ENCODE peak calls at places on chromosomes 16 and 17, in five cellular contexts. K is SK-N-SH, R is neural progenitor cell, C is A549, U is IMR-90. A is an unnamed sample.

GRCh38 chr17:17628388-17629008 is 37.0 kb upstream of the PEMT start:
- DNase-seq in K (no peak), R (no peak), C (no peak), U (no peak), A (no peak)

GRCh38 chr17:82536220-82537201 is 17.0 kb downstream of the FOXK2 start:
- DNase-seq in K (peak; percentile 54), R (no peak), C (no peak), U (peak; percentile 86), A (no peak)

GRCh38 chr16:28187595-28188004 is 24.2 kb downstream of the XPO6 start:
- DNase-seq in K (no peak), R (no peak), C (no peak), U (no peak), A (no peak)

GRCh38 chr16:10576390-10577304 is 3.8 kb downstream of the EMP2 start:
- DNase-seq in K (no peak), R (no peak), C (no peak), U (peak; percentile 30), A (no peak)

GRCh38 chr16:81473561-81473960 is 29.0 kb downstream of the CMIP start:
- DNase-seq in K (no peak), R (no peak), C (no peak), U (peak; percentile 54), A (no peak)

GRCh38 chr17:33949100-33949499 is 306.0 kb upstream of the CCL2 start:
- DNase-seq in K (peak; percentile 31), R (peak; percentile 70), C (no peak), U (no peak), A (peak; percentile 81)

GRCh38 chr17:51015145-51015558 is 105.5 kb downstream of the SPAG9 start:
- DNase-seq in K (no peak), R (no peak), C (no peak), U (peak; percentile 43), A (no peak)

GRCh38 chr16:58176608-58177346 is 21.1 kb downstream of the CSNK2A2 start:
- DNase-seq in K (no peak), R (no peak), C (no peak), U (no peak), A (no peak)

GRCh38 chr17:7496470-7497227 is 12.5 kb downstream of the POLR2A start:
- DNase-seq in K (no peak), R (no peak), C (no peak), U (no peak), A (no peak)

GRCh38 chr16:88630433-88630832 is 7.9 kb upstream of the IL17C start:
- DNase-seq in K (no peak), R (no peak), C (no peak), U (no peak), A (no peak)

GRCh38 chr16:27432600-27432957 is 30.6 kb downstream of the IL21R start:
- DNase-seq in K (no peak), R (no peak), C (no peak), U (peak; percentile 82), A (no peak)

DNA sequence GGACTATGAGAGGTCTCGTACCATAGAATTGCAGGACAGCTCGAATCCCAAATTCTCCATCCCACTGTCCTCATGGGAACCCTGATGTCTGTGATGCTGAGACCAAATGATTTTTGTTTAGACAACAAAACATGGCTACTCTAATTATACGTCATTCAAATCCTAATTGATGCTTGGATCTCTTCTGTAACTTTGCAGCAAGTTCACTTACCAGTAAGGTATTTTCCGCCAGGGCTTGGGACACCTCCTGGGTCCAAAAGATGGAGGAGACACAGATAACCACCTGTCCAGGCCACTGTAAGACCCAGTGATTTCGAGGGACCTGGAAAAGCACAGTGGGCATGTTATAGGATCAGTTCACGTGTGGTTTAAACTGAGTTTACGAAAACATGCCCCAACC is 92.8 kb downstream of the DNAH3 start:
- DNase-seq in K (no peak), R (no peak), C (no peak), U (no peak), A (no peak)
- H3K4me3 ChIP-seq in K (no peak overlapping the region), R (no peak overlapping the region), C (no peak overlapping the region), U (no peak overlapping the region), A (no peak overlapping the region)

GRCh38 chr17:64216030-64216384 is 47.1 kb downstream of the TEX2 start:
- DNase-seq in K (no peak), R (no peak), C (no peak), U (peak; percentile 69), A (no peak)

GRCh38 chr17:64216385-64217248 is 46.4 kb downstream of the TEX2 start:
- DNase-seq in K (peak; percentile 48), R (peak; percentile 36), C (no peak), U (peak; percentile 32), A (peak; percentile 62)

GRCh38 chr17:64218066-64218465 is 45.0 kb downstream of the TEX2 start:
- DNase-seq in K (no peak), R (no peak), C (no peak), U (no peak), A (no peak)

GRCh38 chr17:64214950-64215349 is 48.1 kb downstream of the TEX2 start:
- DNase-seq in K (no peak), R (no peak), C (no peak), U (no peak), A (no peak)

DNA sequence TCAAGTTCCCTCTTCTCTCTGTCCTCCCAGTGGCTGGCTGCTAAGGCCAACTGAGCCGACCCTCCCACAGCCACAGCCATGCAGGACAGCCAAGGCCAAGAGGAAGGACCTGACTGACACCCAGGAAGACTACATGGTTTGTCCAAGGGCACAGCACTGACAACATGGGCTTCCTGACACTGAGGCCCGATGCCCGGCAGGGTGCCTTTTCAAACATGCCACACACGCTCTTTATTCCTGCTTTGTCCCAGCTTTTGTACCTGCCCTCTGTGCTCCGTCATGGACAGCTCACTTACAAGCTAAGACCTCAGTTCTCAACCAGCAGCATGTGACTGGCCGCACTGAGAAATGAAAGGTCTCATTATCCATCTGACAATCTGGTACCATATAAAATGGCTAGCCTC is 45.8 kb downstream of the TEX2 start:
- DNase-seq in K (no peak), R (no peak), C (no peak), U (no peak), A (no peak)
- H3K27ac ChIP-seq in K (peak overlapping the region; percentile 87), R (no peak overlapping the region), C (no peak overlapping the region), U (peak overlapping the region; percentile 17), A (peak overlapping the region; percentile 62)

GRCh38 chr17:66989076-66989475 is 24.6 kb downstream of the CACNG4 start:
- DNase-seq in K (no peak), R (no peak), C (no peak), U (no peak), A (no peak)

GRCh38 chr17:66987059-66987616 is 22.6 kb downstream of the CACNG4 start:
- DNase-seq in K (peak; percentile 73), R (no peak), C (no peak), U (no peak), A (no peak)

GRCh38 chr17:66986659-66987058 is 22.2 kb downstream of the CACNG4 start:
- DNase-seq in K (no peak), R (no peak), C (no peak), U (no peak), A (no peak)

GRCh38 chr17:66989579-66989978 is 25.1 kb downstream of the CACNG4 start:
- DNase-seq in K (no peak), R (no peak), C (no peak), U (no peak), A (no peak)

GRCh38 chr17:66988069-66988798 is 23.7 kb downstream of the CACNG4 start:
- DNase-seq in K (peak; percentile 51), R (peak; percentile 19), C (no peak), U (no peak), A (no peak)
- TF ChIP-seq CTCF in K (no peak), R (no peak), C (no peak), U (no peak), A (peak; percentile 10)

GRCh38 chr17:66468241-66469087 is 166.1 kb downstream of the PRKCA start:
- DNase-seq in K (no peak), R (no peak), C (no peak), U (peak; percentile 26), A (no peak)

GRCh38 chr17:66466421-66466820 is 164.0 kb downstream of the PRKCA start:
- DNase-seq in K (no peak), R (no peak), C (no peak), U (no peak), A (no peak)

GRCh38 chr17:66467766-66468165 is 165.4 kb downstream of the PRKCA start:
- DNase-seq in K (no peak), R (no peak), C (no peak), U (peak; percentile 55), A (no peak)

GRCh38 chr17:66465701-66466100 is 163.3 kb downstream of the PRKCA start:
- DNase-seq in K (no peak), R (no peak), C (no peak), U (no peak), A (no peak)

DNA sequence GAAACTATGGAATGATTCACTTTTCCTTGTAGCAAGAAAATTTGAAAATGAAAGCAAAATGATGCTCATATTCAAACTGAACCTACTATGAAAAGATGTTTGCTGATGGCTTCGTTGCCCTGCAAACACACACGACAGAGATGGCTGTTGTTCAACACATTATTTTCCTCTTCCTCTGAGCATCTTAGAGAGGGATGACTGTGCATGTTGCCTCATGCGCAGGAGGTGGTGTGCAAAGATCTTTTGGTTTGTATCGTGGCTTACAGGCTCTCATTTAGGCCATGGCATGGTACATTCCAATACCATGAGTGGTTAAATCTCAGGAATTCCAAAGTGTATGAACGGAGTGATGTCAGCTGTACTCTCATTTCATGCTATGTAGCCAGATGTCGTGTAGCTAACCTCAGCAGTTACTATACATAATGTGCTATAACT is 164.5 kb downstream of the PRKCA start:
- DNase-seq in K (no peak), R (no peak), C (peak; percentile 97), U (peak; percentile 100), A (no peak)
- H3K4me3 ChIP-seq in K (peak overlapping the region; percentile 30), R (no peak overlapping the region), C (peak overlapping the region; percentile 6), U (peak overlapping the region; percentile 18), A (no peak overlapping the region)

DNA sequence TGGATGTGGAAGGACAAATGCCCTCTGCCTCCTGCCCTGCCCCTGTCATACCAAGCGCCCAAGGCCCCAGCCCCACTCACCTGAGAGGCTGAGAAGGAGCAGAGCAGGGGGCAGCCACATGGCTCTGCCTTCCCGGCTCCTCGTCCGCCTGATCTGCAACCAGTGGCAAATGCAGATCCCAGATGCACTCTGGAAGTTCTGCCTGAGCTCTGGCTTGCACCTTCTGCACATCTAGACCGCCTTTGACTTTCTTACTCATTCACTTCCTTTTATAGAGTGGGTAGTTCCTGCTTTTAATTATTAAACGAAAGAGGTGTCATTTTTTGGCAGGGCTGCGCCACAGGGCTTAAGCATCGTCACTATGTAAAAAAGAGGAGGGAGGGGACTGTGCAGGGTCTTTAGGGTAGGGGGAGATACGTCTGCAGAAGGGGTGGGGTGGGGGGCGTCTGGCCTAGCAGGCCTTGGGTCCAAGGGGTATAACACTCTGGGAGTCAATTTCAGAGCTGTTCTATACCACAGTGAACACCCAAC is at the start of gene CD300LB:
- DNase-seq in K (no peak), R (no peak), C (no peak), U (no peak), A (peak; percentile 1)
- H3K27ac ChIP-seq in K (no peak within 1 kb of the TSS), R (no peak within 1 kb of the TSS), C (no peak within 1 kb of the TSS), U (no peak within 1 kb of the TSS), A (no peak within 1 kb of the TSS)

GRCh38 chr17:58200024-58200633 is 7.6 kb downstream of the EPX start:
- DNase-seq in K (peak; percentile 89), R (peak; percentile 74), C (peak; percentile 89), U (peak; percentile 36), A (peak; percentile 84)
- TF ChIP-seq CTCF in K (peak; percentile 76), R (peak; percentile 73), C (peak; percentile 64), U (peak; percentile 47), A (peak; percentile 89)

GRCh38 chr17:66691644-66692500 is 143.0 kb upstream of the CACNG5 start:
- DNase-seq in K (no peak), R (no peak), C (no peak), U (peak; percentile 64), A (no peak)
- H3K4me3 ChIP-seq in K (no peak overlapping the region), R (no peak overlapping the region), C (no peak overlapping the region), U (no peak overlapping the region), A (no peak overlapping the region)